ENCODE peak calls at places on chromosomes 3 and 15, in nine cellular contexts. N, C, J, S, U, H, F, Y and Z are unnamed samples.

GRCh38 chr15:38195191-38195901 is 57.3 kb upstream of the SPRED1 start:
- DNase-seq in J (peak; percentile 28), S (no peak), Y (no peak), N (no peak), H (no peak), F (no peak), C (no peak), U (no peak), Z (no peak)

GRCh38 chr3:123799544-123800351 is 84.4 kb downstream of the MYLK start:
- DNase-seq in F (peak; percentile 9), J (no peak), Y (no peak), N (peak; percentile 60), S (no peak), C (no peak), U (peak; percentile 68), H (peak; percentile 61), Z (no peak)

GRCh38 chr15:69784808-69785550 is 312.7 kb downstream of the TLE3 start:
- DNase-seq in H (no peak), S (no peak), J (peak; percentile 14), N (peak; percentile 71), Y (no peak), C (no peak), F (no peak), U (no peak), Z (no peak)

GRCh38 chr3:71153753-71154152 is 429.8 kb downstream of the FOXP1 start:
- DNase-seq in F (no peak), J (no peak), N (no peak), H (no peak), C (no peak), U (no peak), S (no peak), Y (no peak), Z (no peak)

GRCh38 chr3:1404270-1404669 is 311.4 kb downstream of the CNTN6 start:
- DNase-seq in C (peak; percentile 45), J (no peak), S (no peak), F (peak; percentile 8), Y (no peak), N (no peak), U (no peak), H (no peak), Z (no peak)

GRCh38 chr15:64092075-64092820 is 1.4 kb downstream of the CIAO2A start:
- DNase-seq in N (peak; percentile 31), S (no peak), U (no peak), F (no peak), Y (no peak), J (no peak), C (no peak), H (no peak), Z (no peak)

GRCh38 chr3:196207159-196207832 is 3.9 kb downstream of the ZDHHC19 start:
- DNase-seq in F (no peak), H (no peak), U (no peak), N (no peak), J (no peak), C (peak; percentile 57), S (no peak), Y (no peak), Z (no peak)

GRCh38 chr15:67587754-67588153 is 45.3 kb downstream of the MAP2K5 start:
- DNase-seq in N (no peak), C (no peak), U (no peak), J (no peak), Y (no peak), H (no peak), S (no peak), F (no peak), Z (no peak)

GRCh38 chr15:77266708-77267387 is 153.1 kb downstream of the PEAK1 start:
- DNase-seq in N (peak; percentile 72), S (no peak), Y (no peak), F (no peak), U (peak; percentile 97), J (no peak), H (no peak), C (no peak), Z (no peak)